ENCODE peak calls at places on chromosomes 7 and 10, in six cellular contexts. C, Z, X, I, K and V are unnamed samples. For H3K4me1, the result is how much of the 10 kb centered on the place peaks cover.

GRCh38 chr10:9745158-9745557 is 1272.5 kb upstream of the CELF2 start:
- DNase-seq in C (no peak), Z (no peak), X (no peak), I (no peak), K (no peak), V (no peak)

GRCh38 chr10:69180525-69181204 is 631 bp downstream of the SUPV3L1 start:
- DNase-seq in C (no peak), Z (no peak), X (peak), I (no peak), K (no peak), V (no peak)

GRCh38 chr10:12350167-12350872 is 973 bp downstream of the CAMK1D start:
- DNase-seq in C (peak), Z (no peak), X (peak), I (no peak), K (peak), V (no peak)

GRCh38 chr10:102461187-102462054 is 10.1 kb upstream of the C10orf95 start:
- DNase-seq in C (peak), Z (peak), X (peak), I (peak), K (peak), V (peak)

GRCh38 chr7:112546723-112547513 is 66.1 kb downstream of the LSMEM1 start:
- DNase-seq in C (no peak), Z (no peak), X (no peak), I (no peak), K (no peak), V (no peak)

GRCh38 chr7:89054364-89054763 is 258.8 kb upstream of the TEX47 start:
- DNase-seq in C (no peak), Z (no peak), X (no peak), I (no peak), K (no peak), V (no peak)

GRCh38 chr10:71740069-71740468 is 20.5 kb upstream of the C10orf105 start:
- DNase-seq in C (no peak), Z (no peak), X (no peak), I (no peak), K (no peak), V (no peak)

GRCh38 chr10:36366843-36367242 is 724.7 kb upstream of the FZD8 start:
- DNase-seq in C (no peak), Z (no peak), X (no peak), I (no peak), K (no peak), V (no peak)

GRCh38 chr7:113159746-113160339 is 41.5 kb upstream of the SMIM30 start:
- DNase-seq in C (no peak), Z (peak), X (peak), I (peak), K (no peak), V (peak)

GRCh38 chr10:84237199-84238051 is 3.9 kb downstream of the LRIT1 start:
- DNase-seq in C (no peak), Z (no peak), X (peak), I (no peak), K (no peak), V (no peak)

GRCh38 chr7:104064969-104065387 is 75.5 kb upstream of the RELN start:
- DNase-seq in C (no peak), Z (no peak), X (no peak), I (no peak), K (no peak), V (no peak)

GRCh38 chr10:122386514-122386913 is 12.0 kb downstream of the PLEKHA1 start:
- DNase-seq in C (no peak), Z (no peak), X (no peak), I (no peak), K (no peak), V (no peak)

GRCh38 chr10:80454526-80455460 is 683 bp downstream of the TSPAN14 start:
- DNase-seq in C (peak), Z (no peak), X (no peak), I (no peak), K (no peak), V (no peak)

GRCh38 chr7:145219461-145219860 is 383.6 kb upstream of the TPK1 start:
- DNase-seq in C (no peak), Z (no peak), X (no peak), I (no peak), K (no peak), V (no peak)

GRCh38 chr7:158110661-158111555 is 476.7 kb downstream of the PTPRN2 start:
- DNase-seq in C (no peak), Z (no peak), X (no peak), I (no peak), K (no peak), V (no peak)

GRCh38 chr7:74474271-74474865 is 20.7 kb downstream of the GTF2IRD1 start:
- DNase-seq in C (no peak), Z (no peak), X (no peak), I (no peak), K (no peak), V (no peak)

GRCh38 chr7:44416941-44417340 is 73.5 kb downstream of the NUDCD3 start:
- DNase-seq in C (no peak), Z (no peak), X (no peak), I (no peak), K (no peak), V (no peak)

GRCh38 chr7:150848111-150848510 is 4.2 kb upstream of the AOC1 start:
- DNase-seq in C (no peak), Z (no peak), X (no peak), I (no peak), K (no peak), V (no peak)

GRCh38 chr10:109966961-109967738 is 40.6 kb upstream of the ADD3 start:
- DNase-seq in C (no peak), Z (no peak), X (no peak), I (no peak), K (no peak), V (peak)

GRCh38 chr7:30731619-30732018 is 20.3 kb upstream of the INMT start:
- DNase-seq in C (no peak), Z (no peak), X (no peak), I (no peak), K (no peak), V (no peak)

GRCh38 chr7:26372211-26372610 is 80.5 kb downstream of the SNX10 start:
- DNase-seq in C (no peak), Z (no peak), X (no peak), I (no peak), K (no peak), V (no peak)

GRCh38 chr7:47185193-47185592 is 396.7 kb downstream of the TNS3 start:
- DNase-seq in C (no peak), Z (no peak), X (no peak), I (no peak), K (no peak), V (no peak)

GRCh38 chr7:152501506-152501905 is 65.7 kb upstream of the KMT2C start:
- DNase-seq in C (peak), Z (no peak), X (no peak), I (no peak), K (no peak), V (no peak)

GRCh38 chr10:26386800-26387199 is 51.3 kb upstream of the APBB1IP start:
- DNase-seq in C (no peak), Z (no peak), X (no peak), I (no peak), K (no peak), V (no peak)

GRCh38 chr7:76232698-76233097 is 31.0 kb downstream of the SRRM3 start:
- DNase-seq in C (no peak), Z (no peak), X (no peak), I (no peak), K (no peak), V (no peak)

GRCh38 chr7:158517571-158517970 is 70.1 kb downstream of the PTPRN2 start:
- DNase-seq in C (no peak), Z (no peak), X (no peak), I (no peak), K (no peak), V (no peak)

GRCh38 chr10:21238044-21238443 is 287.4 kb downstream of the SKIDA1 start:
- DNase-seq in C (no peak), Z (peak), X (no peak), I (no peak), K (no peak), V (no peak)

GRCh38 chr7:100692578-100692961 is 1.5 kb downstream of the GIGYF1 start:
- DNase-seq in C (no peak), Z (no peak), X (no peak), I (no peak), K (no peak), V (no peak)

GRCh38 chr7:125563964-125564529 is 634.4 kb upstream of the POT1 start:
- DNase-seq in C (no peak), Z (no peak), X (no peak), I (no peak), K (no peak), V (no peak)

GRCh38 chr7:154729056-154729455 is 273.9 kb downstream of the PAXIP1 start:
- DNase-seq in C (no peak), Z (no peak), X (no peak), I (no peak), K (no peak), V (no peak)

GRCh38 chr10:101839002-101839401 is 4.6 kb downstream of the KCNIP2 start:
- DNase-seq in C (no peak), Z (no peak), X (no peak), I (no peak), K (no peak), V (no peak)

GRCh38 chr7:108347616-108348015 is 108.6 kb downstream of the NRCAM start:
- DNase-seq in C (no peak), Z (no peak), X (peak), I (peak), K (no peak), V (no peak)

GRCh38 chr7:37195388-37195787 is 253.3 kb downstream of the ELMO1 start:
- DNase-seq in C (no peak), Z (no peak), X (no peak), I (no peak), K (no peak), V (no peak)

GRCh38 chr10:78548369-78548985 is 514.8 kb downstream of the RPS24 start:
- DNase-seq in C (no peak), Z (no peak), X (no peak), I (no peak), K (no peak), V (no peak)

GRCh38 chr10:76984559-76985443 is 652.8 kb downstream of the KCNMA1 start:
- DNase-seq in C (peak), Z (peak), X (peak), I (peak), K (peak), V (peak)

GRCh38 chr10:1120761-1121160 is 64.6 kb downstream of the WDR37 start:
- DNase-seq in C (no peak), Z (no peak), X (no peak), I (no peak), K (no peak), V (peak)

GRCh38 chr7:106022193-106022821 is 59.2 kb downstream of the CDHR3 start:
- DNase-seq in C (no peak), Z (no peak), X (no peak), I (no peak), K (peak), V (no peak)

GRCh38 chr7:2086229-2086628 is 146.5 kb downstream of the MAD1L1 start:
- DNase-seq in C (no peak), Z (no peak), X (no peak), I (no peak), K (no peak), V (no peak)

GRCh38 chr7:376306-376969 is 86.5 kb downstream of the FOXL3 start:
- DNase-seq in C (no peak), Z (no peak), X (no peak), I (no peak), K (no peak), V (peak)
- H3K4me1 ChIP-seq in C (under half), Z (under half), X (under half), I (under half), K (under half), V (under half)

DNA sequence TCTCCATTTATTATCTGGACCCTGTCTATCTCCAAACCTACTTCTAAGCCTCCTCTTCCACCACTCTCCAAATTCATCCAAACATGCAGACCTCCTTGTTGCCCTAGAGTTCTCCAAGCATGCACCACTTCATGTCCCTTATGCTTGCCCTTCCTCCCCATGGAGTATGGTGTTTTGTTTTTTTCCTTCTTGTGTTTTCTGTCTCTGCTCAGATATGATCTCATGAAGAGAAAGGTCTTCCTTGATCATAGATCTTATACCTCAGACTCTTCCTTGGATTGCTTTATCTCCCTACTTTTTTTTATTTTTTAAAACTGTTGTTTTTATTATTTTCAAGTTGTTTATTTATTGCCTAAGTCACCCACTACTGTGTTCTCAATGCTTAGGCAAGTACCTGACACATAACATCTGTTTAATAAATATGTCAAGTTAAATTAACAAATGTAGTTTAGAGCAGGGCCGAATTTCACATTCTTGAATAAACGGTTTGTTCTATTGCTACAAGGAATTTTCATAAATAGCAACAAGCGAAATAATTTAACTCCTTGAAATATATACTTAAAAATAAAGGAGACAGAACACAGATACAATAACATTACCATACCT is 84.5 kb downstream of the HGF start:
- DNase-seq in C (no peak), Z (no peak), X (no peak), I (no peak), K (no peak), V (no peak)
- H3K4me3 ChIP-seq in C (no peak), Z (no peak), X (no peak), I (no peak), K (no peak), V (no peak)

DNA sequence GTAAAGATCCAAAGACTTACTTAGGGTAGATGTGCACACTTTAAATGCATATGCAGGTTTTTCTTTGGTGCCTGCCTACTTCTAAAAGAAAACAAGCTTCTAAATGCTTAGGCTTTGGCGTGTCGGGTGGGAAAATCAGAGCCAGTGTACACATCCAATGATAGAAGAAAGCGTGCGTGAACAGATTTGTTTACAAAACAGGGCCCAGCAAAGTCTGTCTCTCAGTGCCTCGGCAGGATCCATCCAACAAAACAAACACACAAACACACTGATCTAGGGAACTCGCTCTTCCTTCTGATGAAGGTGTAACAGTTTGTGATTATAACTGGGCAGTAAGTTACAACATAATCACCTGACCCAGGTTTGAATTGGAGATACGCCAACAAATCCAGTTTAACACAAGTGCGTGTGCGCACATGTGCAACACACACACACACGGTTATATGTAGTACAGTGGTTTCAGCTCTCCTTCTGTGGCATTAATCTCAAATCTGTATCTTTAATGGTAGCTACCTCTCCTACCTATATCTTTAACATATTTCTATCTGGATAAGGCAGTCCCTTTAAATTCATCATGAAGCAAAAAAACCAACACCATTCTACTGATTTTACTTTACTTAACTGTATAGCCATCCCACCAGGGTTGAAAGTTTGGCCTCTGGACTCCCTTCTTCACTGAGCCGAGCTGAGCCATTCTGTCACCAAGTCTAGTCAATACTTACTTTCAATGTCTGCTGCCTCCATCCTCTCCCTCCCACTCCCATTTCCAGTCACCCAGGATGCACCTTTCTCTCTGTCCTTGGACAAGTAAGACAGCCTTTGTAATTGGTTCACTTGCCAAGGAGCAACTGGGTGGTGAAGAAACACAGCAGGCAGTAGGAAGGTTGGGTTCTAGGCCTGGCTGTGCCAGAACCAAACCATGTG is 184.4 kb upstream of the KLF14 start:
- DNase-seq in C (no peak), Z (no peak), X (no peak), I (no peak), K (no peak), V (no peak)
- H3K4me1 ChIP-seq in C (half or more), Z (half or more), X (under half), I (under half), K (half or more), V (half or more)

DNA sequence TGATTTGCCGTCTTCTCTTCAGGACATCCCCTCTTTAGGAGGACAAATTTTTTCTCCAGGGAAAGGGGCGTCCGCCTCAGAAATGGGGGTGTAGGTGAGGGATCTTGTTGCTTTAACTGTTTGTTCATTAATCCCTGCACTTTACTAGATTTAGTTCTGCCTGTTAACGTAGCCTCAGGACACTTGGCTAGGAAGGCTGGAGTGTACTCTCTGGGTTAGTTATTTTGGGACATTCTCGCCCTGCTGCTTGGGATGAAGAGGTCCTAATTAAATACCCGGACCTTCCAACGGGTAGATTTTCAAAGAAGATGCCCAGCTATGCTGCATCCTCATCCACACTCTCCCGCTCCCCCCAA is 552 bp upstream of the ZNF365 start:
- DNase-seq in C (no peak), Z (no peak), X (no peak), I (no peak), K (no peak), V (no peak)
- H3K4me3 ChIP-seq in C (peak), Z (peak), X (peak), I (peak), K (peak), V (peak)

GRCh38 chr10:91803386-91804125 is 5.3 kb downstream of the TNKS2 start:
- DNase-seq in C (no peak), Z (no peak), X (no peak), I (no peak), K (no peak), V (no peak)
- H3K4me1 ChIP-seq in C (half or more), Z (under half), X (under half), I (under half), K (under half), V (under half)

DNA sequence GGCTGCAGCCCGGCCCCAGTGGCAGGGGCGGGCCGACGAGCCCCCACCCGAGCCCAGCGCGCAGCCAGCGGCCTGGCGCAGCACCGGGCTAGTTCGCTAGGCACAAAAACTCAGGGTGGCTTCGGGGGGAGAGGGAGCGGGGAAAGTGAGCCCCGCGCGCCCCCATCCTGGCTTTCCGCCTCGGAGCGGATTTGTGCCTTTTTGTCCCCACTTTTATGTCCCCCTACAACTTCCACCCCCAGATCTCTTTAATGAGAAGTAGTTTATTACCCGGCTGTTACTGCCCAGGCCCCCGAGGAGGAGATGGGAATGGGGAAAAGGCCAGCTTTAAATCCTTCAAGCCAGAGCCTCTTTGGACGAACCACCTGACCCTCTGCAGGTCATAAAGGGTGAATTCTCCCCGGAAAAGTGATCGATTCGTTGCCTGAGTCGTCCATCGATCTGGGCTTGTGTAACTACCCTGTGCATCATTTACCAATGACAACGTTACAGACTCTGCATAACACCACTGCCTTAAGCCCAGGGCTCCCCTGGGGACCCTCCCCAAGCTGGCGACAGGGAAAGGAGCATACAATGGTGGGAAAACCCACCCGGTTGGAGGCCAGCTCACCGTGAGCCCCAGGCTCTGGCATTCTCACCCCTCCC is 598 bp upstream of the SH3PXD2A start:
- DNase-seq in C (no peak), Z (no peak), X (peak), I (no peak), K (no peak), V (no peak)
- H3K4me3 ChIP-seq in C (peak), Z (no peak), X (peak), I (peak), K (peak), V (no peak)

DNA sequence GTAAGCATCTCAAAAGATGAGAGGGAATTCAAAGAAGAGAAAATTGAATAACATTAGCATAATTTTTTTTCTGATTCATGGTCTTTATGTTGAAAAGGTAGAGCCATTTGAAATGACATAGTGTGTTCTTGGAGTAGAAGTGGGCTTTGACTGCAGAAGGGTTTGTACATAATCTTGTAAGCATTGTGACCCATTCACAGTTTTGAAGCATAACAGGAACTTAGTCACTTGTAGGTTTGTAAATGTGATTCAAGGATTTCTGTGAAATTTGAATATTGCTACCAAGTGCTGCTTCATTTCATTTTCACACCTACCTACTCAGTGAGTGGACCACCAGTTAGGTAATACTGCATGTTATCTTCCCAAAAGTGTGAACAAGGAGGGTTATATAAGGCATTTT is 68.6 kb downstream of the PON1 start:
- DNase-seq in C (no peak), Z (no peak), X (no peak), I (no peak), K (no peak), V (no peak)
- H3K4me1 ChIP-seq in C (under half), Z (under half), X (under half), I (under half), K (under half), V (under half)